ENCODE peak calls at places on chromosomes 12 and 14, in ten cellular contexts. U, O, M, S, J, X, I, F, B and G are unnamed samples.
A peak's percentile ranks its signal among the peaks of the same experiment; 100 is the strongest.

GRCh38 chr14:89675590-89675989 is 258.6 kb upstream of the FOXN3 start:
- DNase-seq in B (no peak), I (no peak), U (no peak), F (no peak), M (no peak), S (no peak), J (no peak), O (no peak), X (no peak), G (no peak)

GRCh38 chr14:74649673-74650072 is 37.6 kb upstream of the LTBP2 start:
- DNase-seq in I (no peak), X (no peak), J (peak; percentile 21), B (no peak), U (no peak), S (no peak), O (no peak), F (no peak), M (no peak), G (no peak)

GRCh38 chr14:34693228-34693939 is 21.0 kb downstream of the CFL2 start:
- DNase-seq in I (no peak), J (peak; percentile 25), O (peak; percentile 1), B (no peak), U (peak; percentile 68), X (no peak), S (peak; percentile 77), F (peak; percentile 68), M (no peak), G (peak; percentile 91)

GRCh38 chr12:71594214-71594948 is 69.3 kb downstream of the ZFC3H1 start:
- DNase-seq in J (no peak), F (peak; percentile 6), O (no peak), M (no peak), U (peak; percentile 70), X (peak; percentile 24), B (no peak), I (peak; percentile 49), S (peak; percentile 53), G (no peak)

GRCh38 chr12:107134558-107134957 is 41.2 kb upstream of the CRY1 start:
- DNase-seq in O (peak; percentile 12), U (no peak), I (peak; percentile 54), X (no peak), J (no peak), B (no peak), M (no peak), F (peak; percentile 34), S (peak; percentile 95), G (peak; percentile 92)

GRCh38 chr12:110647669-110648068 is 33.7 kb downstream of the TCTN1 start:
- DNase-seq in X (no peak), O (no peak), S (no peak), U (no peak), B (no peak), I (no peak), M (no peak), F (no peak), J (no peak), G (no peak)

GRCh38 chr12:57887631-57888406 is 41.3 kb upstream of the CTDSP2 start:
- DNase-seq in O (no peak), B (no peak), M (no peak), U (no peak), S (peak; percentile 44), J (no peak), X (peak; percentile 25), I (peak; percentile 70), F (no peak), G (peak; percentile 57)

GRCh38 chr14:59098377-59098776 is 90.1 kb upstream of the DAAM1 start:
- DNase-seq in U (no peak), F (peak; percentile 26), J (no peak), M (no peak), I (no peak), X (no peak), O (no peak), S (no peak), B (no peak), G (no peak)

GRCh38 chr14:32003585-32003984 is 73.5 kb upstream of the ARHGAP5 start:
- DNase-seq in O (no peak), J (no peak), S (no peak), X (no peak), B (no peak), I (no peak), U (no peak), F (no peak), M (no peak), G (no peak)

GRCh38 chr12:30153981-30154380 is 370.2 kb upstream of the TMTC1 start:
- DNase-seq in J (no peak), M (no peak), B (no peak), I (no peak), F (no peak), U (no peak), O (no peak), X (no peak), S (no peak), G (no peak)

GRCh38 chr12:108640802-108641445 is 7.2 kb upstream of the SELPLG start:
- DNase-seq in B (no peak), F (no peak), I (peak; percentile 56), U (peak; percentile 67), O (no peak), X (peak; percentile 34), S (no peak), J (peak; percentile 55), M (no peak), G (no peak)

GRCh38 chr14:81269979-81270375 is 49.2 kb upstream of the GTF2A1 start:
- DNase-seq in U (no peak), X (no peak), I (no peak), O (no peak), S (no peak), J (no peak), B (no peak), F (no peak), M (no peak), G (no peak)

GRCh38 chr12:1544991-1545700 is 49.2 kb downstream of the FBXL14 start:
- DNase-seq in X (no peak), M (no peak), O (no peak), I (no peak), J (peak; percentile 23), B (peak; percentile 12), F (no peak), S (peak; percentile 33), U (no peak), G (peak; percentile 47)

GRCh38 chr14:24913026-24913425 is 136.9 kb downstream of the STXBP6 start:
- DNase-seq in I (no peak), X (no peak), B (no peak), U (no peak), F (no peak), O (no peak), J (no peak), S (no peak), M (no peak), G (no peak)

GRCh38 chr12:128705140-128705539 is 118.6 kb downstream of the SLC15A4 start:
- DNase-seq in O (no peak), J (no peak), B (no peak), I (no peak), U (no peak), M (no peak), F (no peak), X (no peak), S (no peak), G (no peak)

GRCh38 chr12:128711486-128711885 is 112.3 kb downstream of the SLC15A4 start:
- DNase-seq in X (no peak), B (no peak), I (no peak), O (no peak), F (no peak), J (no peak), U (no peak), M (no peak), S (no peak), G (no peak)

GRCh38 chr12:128707488-128707887 is 116.3 kb downstream of the SLC15A4 start:
- DNase-seq in J (no peak), S (peak; percentile 23), O (no peak), X (no peak), M (no peak), I (no peak), F (no peak), B (no peak), U (no peak), G (peak; percentile 41)

GRCh38 chr12:128712622-128713021 is 111.1 kb downstream of the SLC15A4 start:
- DNase-seq in O (no peak), B (no peak), M (no peak), F (no peak), S (no peak), J (no peak), X (no peak), U (no peak), I (no peak), G (no peak)

GRCh38 chr12:128708789-128709188 is 115.0 kb downstream of the SLC15A4 start:
- DNase-seq in J (no peak), F (no peak), S (no peak), I (no peak), B (no peak), M (no peak), U (no peak), O (no peak), X (no peak), G (no peak)
- H3K4me3 ChIP-seq in J (no peak overlapping the region), F (no peak overlapping the region), S (no peak overlapping the region), I (no peak overlapping the region), B (no peak overlapping the region), M (no peak overlapping the region), U (no peak overlapping the region), O (no peak overlapping the region), X (no peak overlapping the region), G (no peak overlapping the region)

DNA sequence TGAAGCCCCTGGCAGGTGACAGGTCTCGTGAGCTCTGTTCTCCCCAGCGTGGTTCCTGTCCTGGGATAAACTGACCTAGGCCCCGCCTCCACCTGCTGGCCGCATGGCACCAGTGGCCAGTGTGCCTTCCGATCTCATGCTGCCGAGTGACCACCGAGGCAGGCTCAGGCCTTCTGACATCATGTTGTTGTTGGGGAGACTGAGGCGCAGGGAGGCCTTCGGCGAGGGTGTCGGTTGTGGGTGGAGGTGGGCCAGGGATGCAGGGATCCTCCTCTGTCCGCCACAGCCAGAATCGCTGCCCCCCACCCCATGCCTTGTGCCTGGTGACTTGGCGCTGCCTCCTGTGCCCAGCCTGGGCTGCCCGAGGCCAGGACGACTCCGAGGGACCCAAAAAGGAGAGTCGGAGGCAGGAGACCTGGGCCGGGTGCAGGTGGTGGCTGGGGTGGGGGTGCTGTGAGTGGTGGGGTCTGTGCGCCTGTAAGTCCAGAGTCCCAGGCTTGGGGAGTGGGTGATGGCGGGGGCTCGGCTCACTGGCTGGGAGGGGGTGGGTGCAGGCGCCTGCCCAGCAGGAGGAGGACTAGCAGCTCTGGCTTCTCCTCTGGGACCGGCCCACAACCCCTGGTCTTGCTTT is 24.3 kb downstream of the ASPG start:
- DNase-seq in J (no peak), F (no peak), S (no peak), X (no peak), M (no peak), O (no peak), I (no peak), U (peak; percentile 53), B (peak; percentile 43), G (no peak)
- H3K4me1 ChIP-seq in J (no peaks in the 10 kb centered on the region), F (no peaks in the 10 kb centered on the region), S (no peaks in the 10 kb centered on the region), X (no peaks in the 10 kb centered on the region), M (peaks cover 27% of the 10 kb centered on the region), O (no peaks in the 10 kb centered on the region), I (no peaks in the 10 kb centered on the region), U (no peaks in the 10 kb centered on the region), B (no peaks in the 10 kb centered on the region), G (no peaks in the 10 kb centered on the region)

GRCh38 chr14:97290065-97290464 is 492.9 kb downstream of the VRK1 start:
- DNase-seq in X (no peak), F (no peak), O (no peak), U (no peak), J (no peak), B (no peak), S (peak; percentile 67), M (no peak), I (no peak), G (no peak)
- H3K4me3 ChIP-seq in X (no peak overlapping the region), F (no peak overlapping the region), O (no peak overlapping the region), U (no peak overlapping the region), J (no peak overlapping the region), B (no peak overlapping the region), S (no peak overlapping the region), M (no peak overlapping the region), I (no peak overlapping the region), G (no peak overlapping the region)

GRCh38 chr12:6766651-6767300 is 613 bp downstream of the PTMS start:
- DNase-seq in X (peak; percentile 89), J (peak; percentile 74), M (peak; percentile 90), S (peak; percentile 80), B (peak; percentile 84), I (peak; percentile 86), O (peak; percentile 45), U (peak; percentile 93), F (peak; percentile 68), G (peak; percentile 93)
- H3K4me1 ChIP-seq in X (peaks cover 30% of the 10 kb centered on the region), J (peaks cover 46% of the 10 kb centered on the region), M (peaks cover 28% of the 10 kb centered on the region), S (peaks cover 18% of the 10 kb centered on the region), B (peaks cover 16% of the 10 kb centered on the region), I (peaks cover 48% of the 10 kb centered on the region), O (peaks cover 40% of the 10 kb centered on the region), U (peaks cover 16% of the 10 kb centered on the region), F (peaks cover 64% of the 10 kb centered on the region), G (peaks cover 44% of the 10 kb centered on the region)